ENCODE peak calls at places on chromosomes 3 and 15, in four cellular contexts. J is WTC11, V is K562, M is HepG2. X is an unnamed sample.
A peak's percentile ranks its signal among the peaks of the same experiment; 100 is the strongest.

GRCh38 chr3:25442486-25442885 is 14.4 kb downstream of the RARB start:
- DNase-seq in M (no peak), J (no peak), V (no peak), X (no peak)

GRCh38 chr3:81732642-81733041 is 28.8 kb downstream of the GBE1 start:
- DNase-seq in J (no peak), V (no peak), M (no peak), X (no peak)

GRCh38 chr3:33186524-33187367 is 31.9 kb downstream of the SUSD5 start:
- DNase-seq in V (no peak), M (peak; percentile 86), J (no peak), X (no peak)

GRCh38 chr3:156207802-156208685 is 87.7 kb downstream of the KCNAB1 start:
- DNase-seq in J (no peak), V (no peak), M (no peak), X (no peak)

GRCh38 chr3:29427266-29428103 is 146.6 kb downstream of the RBMS3 start:
- DNase-seq in V (no peak), M (no peak), J (no peak), X (no peak)

GRCh38 chr15:66293419-66294156 is at the start of gene DIS3L:
- DNase-seq in V (peak; percentile 90), M (peak; percentile 32), J (peak; percentile 62), X (peak; percentile 71)

GRCh38 chr3:42166662-42167300 is 75.6 kb downstream of the TRAK1 start:
- DNase-seq in J (no peak), M (no peak), V (no peak), X (no peak)

GRCh38 chr3:158095302-158095997 is 10.8 kb downstream of the SHOX2 start:
- DNase-seq in M (no peak), V (no peak), J (peak; percentile 40), X (no peak)

GRCh38 chr3:35936571-35936970 is 297.2 kb downstream of the ARPP21 start:
- DNase-seq in J (no peak), V (no peak), M (no peak), X (no peak)

GRCh38 chr3:131795382-131796085 is 239.3 kb downstream of the CPNE4 start:
- DNase-seq in V (peak; percentile 17), J (no peak), M (no peak), X (no peak)

GRCh38 chr3:66463734-66464511 is 36.9 kb downstream of the LRIG1 start:
- DNase-seq in V (no peak), M (no peak), J (no peak), X (no peak)

GRCh38 chr3:52046186-52046913 is 10.0 kb downstream of the DUSP7 start:
- DNase-seq in J (no peak), M (no peak), V (no peak), X (no peak)

GRCh38 chr15:74680461-74680860 is 15.4 kb downstream of the EDC3 start:
- DNase-seq in M (no peak), V (no peak), J (no peak), X (no peak)

GRCh38 chr3:157290761-157291160 is 130.8 kb upstream of the CCNL1 start:
- DNase-seq in V (no peak), M (no peak), J (no peak), X (no peak)

GRCh38 chr3:187274977-187275338 is 16.6 kb downstream of the MASP1 start:
- DNase-seq in M (no peak), V (no peak), J (peak; percentile 77), X (no peak)

GRCh38 chr3:34405159-34405558 is 606.7 kb downstream of the PDCD6IP start:
- DNase-seq in J (no peak), M (no peak), V (no peak), X (no peak)

DNA sequence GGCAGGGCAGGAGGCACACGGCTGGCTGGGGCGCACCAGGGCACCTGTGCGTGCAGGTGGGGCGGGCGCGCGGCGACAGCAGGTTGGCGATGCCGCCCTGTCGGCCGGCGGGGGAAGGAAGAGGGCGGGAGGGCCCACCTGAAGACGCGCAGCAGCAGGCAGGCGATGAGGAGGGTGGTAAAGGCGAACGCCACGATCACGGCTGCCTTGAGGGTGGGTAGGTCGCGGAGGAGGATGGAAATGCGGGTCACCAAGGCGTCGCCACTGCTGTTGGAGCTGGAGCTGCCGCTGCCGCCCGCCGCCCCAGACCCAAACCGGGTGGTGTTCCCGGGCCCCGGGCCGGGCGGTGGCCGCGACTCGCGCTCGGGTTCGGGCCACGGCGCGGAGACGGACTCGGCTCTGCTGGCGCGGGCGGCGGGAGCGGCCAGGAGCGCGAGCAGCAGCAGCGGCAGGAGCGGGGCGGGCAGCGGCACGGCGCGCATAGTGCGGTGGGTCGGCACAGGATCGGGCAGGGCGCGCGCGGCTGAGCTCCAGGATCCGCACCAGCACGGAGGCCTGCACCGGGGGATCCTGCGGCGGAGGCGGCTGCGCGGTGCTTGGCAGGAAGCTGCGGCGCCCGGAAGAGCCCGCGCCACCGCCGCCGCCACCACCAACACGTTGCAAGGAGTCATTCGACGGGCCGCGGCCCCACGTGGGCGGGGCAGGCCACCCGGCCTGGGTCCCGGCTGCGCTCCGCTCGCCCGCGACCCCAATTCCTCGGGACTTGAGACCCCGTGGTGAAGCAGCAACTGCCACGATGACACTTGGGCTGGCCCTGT is at the start of gene FAM174B:
- DNase-seq in V (no peak), M (no peak), J (peak; percentile 71), X (peak; percentile 67)
- TF ChIP-seq ELF4 in V (no peak), M (no peak), J (no peak), X (no peak)

GRCh38 chr15:83516935-83517334 is 69.8 kb downstream of the SH3GL3 start:
- DNase-seq in J (no peak), V (no peak), M (no peak), X (no peak)
- TF ChIP-seq ELF4 in J (no peak), V (no peak), M (no peak), X (no peak)

GRCh38 chr15:84929795-84930371 is 45.4 kb downstream of the SLC28A1 start:
- DNase-seq in J (no peak), V (peak; percentile 67), M (peak; percentile 90), X (no peak)
- TF ChIP-seq ELF4 in J (no peak), V (no peak), M (no peak), X (no peak)

GRCh38 chr3:55795296-55795695 is 308.2 kb upstream of the WNT5A start:
- DNase-seq in V (no peak), J (no peak), M (no peak), X (peak; percentile 31)
- TF ChIP-seq ELF4 in V (no peak), J (no peak), M (no peak), X (no peak)

GRCh38 chr3:169526246-169526645 is 137.3 kb downstream of the MECOM start:
- DNase-seq in V (no peak), M (no peak), J (no peak), X (no peak)
- TF ChIP-seq ELF4 in V (no peak), M (no peak), J (no peak), X (no peak)

GRCh38 chr3:12990306-12990705 is 82.9 kb downstream of the IQSEC1 start:
- DNase-seq in J (no peak), M (no peak), V (no peak), X (no peak)

GRCh38 chr3:12986986-12987385 is 86.2 kb downstream of the IQSEC1 start:
- DNase-seq in V (no peak), M (no peak), J (no peak), X (no peak)

GRCh38 chr3:12987602-12988001 is 85.6 kb downstream of the IQSEC1 start:
- DNase-seq in M (no peak), J (no peak), V (no peak), X (no peak)

GRCh38 chr3:12990781-12991480 is 82.3 kb downstream of the IQSEC1 start:
- DNase-seq in J (no peak), V (no peak), M (no peak), X (no peak)

DNA sequence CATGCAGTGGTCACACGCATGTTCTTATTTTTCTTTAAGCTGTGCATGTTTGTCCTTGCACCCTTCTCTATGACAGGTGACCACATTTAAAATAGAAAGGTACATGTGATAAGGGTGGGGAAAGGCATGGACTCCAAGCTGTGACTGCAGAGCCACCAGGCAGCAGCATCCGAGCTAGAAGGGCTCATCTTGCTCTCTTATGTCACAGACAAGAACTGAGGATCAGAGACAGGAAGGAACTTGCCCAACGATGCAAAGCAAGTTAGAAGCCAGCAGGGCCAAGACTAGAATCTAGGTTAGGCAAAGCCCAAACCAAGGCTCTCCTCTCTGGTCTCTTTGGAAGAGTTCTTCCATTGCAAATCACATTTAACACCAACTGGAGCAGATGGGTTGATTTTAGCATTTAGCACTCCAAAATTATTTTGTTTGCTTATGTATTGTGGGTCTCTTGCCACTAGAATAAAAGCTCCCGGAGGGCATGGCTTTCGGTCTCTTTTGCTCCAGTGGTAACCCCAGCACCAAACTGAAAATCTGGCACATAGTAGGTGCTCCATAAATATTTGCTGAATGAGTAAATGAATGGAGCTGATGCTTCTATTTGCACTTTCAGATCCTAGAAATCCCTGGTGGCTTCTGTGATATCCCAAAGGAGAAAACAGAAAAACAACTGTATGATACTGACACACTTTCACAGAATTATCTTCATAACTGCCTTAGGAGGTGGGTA is 84.3 kb downstream of the IQSEC1 start:
- DNase-seq in J (no peak), M (no peak), V (no peak), X (no peak)
- TF ChIP-seq ELF4 in J (no peak), M (no peak), V (no peak), X (no peak)

GRCh38 chr3:27630892-27631291 is 91.2 kb downstream of the EOMES start:
- DNase-seq in J (no peak), V (no peak), M (no peak), X (no peak)
- TF ChIP-seq ELF4 in J (no peak), V (no peak), M (no peak), X (no peak)